ENCODE peak calls at places on chromosome 4, in six cellular contexts. B, M, F, A, Q and K are unnamed samples.

GRCh38 chr4:56684320-56684719 is 3.2 kb upstream of the HOPX start:
- DNase-seq in Q (no peak), M (no peak), A (no peak), B (no peak), F (no peak), K (no peak)

GRCh38 chr4:57249083-57249482 is 138.9 kb upstream of the IGFBP7 start:
- DNase-seq in A (no peak), B (no peak), Q (no peak), F (no peak), M (no peak), K (no peak)

GRCh38 chr4:105357258-105357657 is 116.6 kb downstream of the PPA2 start:
- DNase-seq in B (no peak), Q (no peak), M (no peak), F (no peak), A (no peak), K (no peak)

GRCh38 chr4:176309772-176310171 is 10.0 kb upstream of the SPCS3 start:
- DNase-seq in A (no peak), F (no peak), B (no peak), Q (no peak), M (no peak), K (no peak)

GRCh38 chr4:24978291-24979072 is 52.3 kb downstream of the LGI2 start:
- DNase-seq in B (no peak), A (no peak), Q (no peak), F (no peak), M (no peak), K (peak; percentile 68)

GRCh38 chr4:82889287-82889686 is 1.7 kb downstream of the SEC31A start:
- DNase-seq in Q (no peak), F (no peak), M (no peak), A (no peak), B (no peak), K (no peak)

GRCh38 chr4:1480720-1481119 is 74.5 kb upstream of the NKX1-1 start:
- DNase-seq in M (no peak), F (no peak), Q (no peak), A (no peak), B (no peak), K (no peak)

GRCh38 chr4:184688447-184688846 is 38.9 kb downstream of the PRIMPOL start:
- DNase-seq in M (peak; percentile 33), A (no peak), F (no peak), Q (no peak), B (no peak), K (no peak)